ENCODE peak calls at places on chromosomes 12 and 14, in ten cellular contexts. V is lower leg skin, R is transverse colon, E is stomach, N is erythroblast, W is IMR-90, O is upper lobe of left lung, M is ovary, L is NB4, Y is A549. S is an unnamed sample.

GRCh38 chr12:110281549-110282342 is 699 bp downstream of the ATP2A2 start:
- DNase-seq in V (peak; percentile 90), R (peak; percentile 59), E (peak; percentile 63), N (peak; percentile 84), W (peak; percentile 55), O (peak; percentile 62), M (peak; percentile 49), L (peak; percentile 87), Y (peak; percentile 75), S (no peak)

GRCh38 chr12:7917392-7918267 is 18.4 kb downstream of the SLC2A3 start:
- DNase-seq in V (peak; percentile 12), R (no peak), E (no peak), N (no peak), W (no peak), O (no peak), M (no peak), L (no peak), Y (no peak), S (no peak)

GRCh38 chr12:76417116-76417515 is 68.9 kb upstream of the BBS10 start:
- DNase-seq in V (no peak), R (no peak), E (no peak), N (no peak), W (no peak), O (no peak), M (no peak), L (no peak), Y (no peak), S (no peak)

GRCh38 chr12:14849664-14850063 is 6.3 kb upstream of the ART4 start:
- DNase-seq in V (no peak), R (no peak), E (no peak), N (no peak), W (peak; percentile 36), O (no peak), M (no peak), L (no peak), Y (no peak), S (no peak)

GRCh38 chr12:57124259-57124877 is 3.9 kb upstream of the LRP1 start:
- DNase-seq in V (peak; percentile 94), R (peak; percentile 84), E (peak; percentile 80), N (peak; percentile 85), W (peak; percentile 69), O (peak; percentile 75), M (peak; percentile 77), L (peak; percentile 81), Y (peak; percentile 77), S (no peak)

GRCh38 chr12:102833687-102834435 is 83.2 kb downstream of the PAH start:
- DNase-seq in V (no peak), R (no peak), E (no peak), N (no peak), W (no peak), O (no peak), M (no peak), L (peak; percentile 27), Y (peak; percentile 21), S (no peak)

GRCh38 chr14:94388027-94388895 is at the start of gene SERPINA1:
- DNase-seq in V (peak; percentile 75), R (no peak), E (peak; percentile 71), N (no peak), W (peak; percentile 44), O (peak; percentile 86), M (no peak), L (no peak), Y (no peak), S (no peak)

GRCh38 chr12:132162508-132163031 is 18.3 kb downstream of the NOC4L start:
- DNase-seq in V (no peak), R (no peak), E (no peak), N (no peak), W (peak; percentile 77), O (no peak), M (no peak), L (peak; percentile 85), Y (no peak), S (peak; percentile 57)

GRCh38 chr14:103700753-103701490 is 14.3 kb downstream of the XRCC3 start:
- DNase-seq in V (no peak), R (peak; percentile 9), E (no peak), N (no peak), W (no peak), O (no peak), M (no peak), L (no peak), Y (no peak), S (no peak)

GRCh38 chr12:54279632-54280400 is at the start of gene CBX5:
- DNase-seq in V (peak; percentile 100), R (peak; percentile 99), E (peak; percentile 100), N (peak; percentile 100), W (peak; percentile 100), O (peak; percentile 100), M (peak; percentile 100), L (peak; percentile 99), Y (peak; percentile 100), S (peak; percentile 90)

GRCh38 chr12:46497739-46498138 is 125.2 kb upstream of the SLC38A2 start:
- DNase-seq in V (no peak), R (no peak), E (no peak), N (no peak), W (no peak), O (no peak), M (no peak), L (no peak), Y (no peak), S (no peak)

GRCh38 chr12:75289678-75290200 is 40.4 kb downstream of the CAPS2 start:
- DNase-seq in V (no peak), R (no peak), E (no peak), N (peak; percentile 9), W (peak; percentile 31), O (no peak), M (no peak), L (peak; percentile 8), Y (peak; percentile 23), S (no peak)

GRCh38 chr12:75709474-75709873 is 198.1 kb upstream of the KRR1 start:
- DNase-seq in V (no peak), R (no peak), E (no peak), N (no peak), W (no peak), O (no peak), M (peak; percentile 13), L (no peak), Y (no peak), S (no peak)

GRCh38 chr14:95348395-95349080 is 28.8 kb upstream of the CLMN start:
- DNase-seq in V (peak; percentile 23), R (no peak), E (no peak), N (no peak), W (no peak), O (peak; percentile 1), M (no peak), L (no peak), Y (no peak), S (no peak)

GRCh38 chr14:78340250-78340649 is 170.1 kb downstream of the NRXN3 start:
- DNase-seq in V (no peak), R (no peak), E (no peak), N (no peak), W (no peak), O (no peak), M (no peak), L (no peak), Y (no peak), S (no peak)

GRCh38 chr14:92386637-92387036 is 63.7 kb downstream of the SLC24A4 start:
- DNase-seq in V (no peak), R (no peak), E (no peak), N (no peak), W (no peak), O (peak; percentile 71), M (no peak), L (peak; percentile 87), Y (no peak), S (no peak)

GRCh38 chr12:29783773-29784666 is at the start of gene TMTC1:
- DNase-seq in V (peak; percentile 93), R (peak; percentile 45), E (peak; percentile 51), N (no peak), W (peak; percentile 50), O (peak; percentile 32), M (peak; percentile 83), L (no peak), Y (no peak), S (peak; percentile 50)
- TF ChIP-seq POLR2A in V (no peak), R (no peak), E (no peak), N (no peak), W (no peak), O (no peak), M (peak; percentile 66), L (no peak), Y (no peak), S (peak; percentile 42)

DNA sequence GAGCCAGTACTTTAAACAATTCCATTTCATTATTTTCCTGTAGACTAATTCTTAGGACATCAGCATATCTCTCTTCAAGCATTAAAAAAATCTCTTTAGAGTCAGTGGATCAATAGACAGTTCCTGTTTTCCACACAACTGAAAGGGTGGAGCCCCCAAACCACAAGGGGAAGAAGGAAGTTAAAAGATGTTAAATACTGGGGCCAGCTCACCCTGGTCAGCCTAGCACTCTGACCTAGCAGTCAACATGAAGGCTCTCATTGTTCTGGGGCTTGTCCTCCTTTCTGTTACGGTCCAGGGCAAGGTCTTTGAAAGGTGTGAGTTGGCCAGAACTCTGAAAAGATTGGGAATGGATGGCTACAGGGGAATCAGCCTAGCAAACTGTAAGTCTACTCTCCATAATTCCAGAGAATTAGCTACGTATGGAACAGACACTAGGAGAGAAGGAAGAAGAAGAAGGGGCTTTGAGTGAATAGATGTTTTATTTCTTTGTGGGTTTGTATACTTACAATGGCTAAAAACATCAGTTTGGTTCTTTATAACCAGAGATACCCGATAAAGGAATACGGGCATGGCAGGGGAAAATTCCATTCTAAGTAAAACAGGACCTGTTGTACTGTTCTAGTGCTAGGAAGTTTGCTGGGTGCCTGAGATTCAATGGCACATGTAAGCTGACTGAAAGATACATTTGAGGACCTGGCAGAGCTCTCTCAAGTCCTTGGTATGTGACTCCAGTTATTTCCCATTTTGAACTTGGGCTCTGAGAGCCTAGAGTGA is at the start of gene LYZ:
- DNase-seq in V (no peak), R (peak; percentile 20), E (peak; percentile 53), N (no peak), W (no peak), O (peak; percentile 52), M (no peak), L (peak; percentile 89), Y (no peak), S (no peak)
- TF ChIP-seq POLR2A in V (no peak), R (peak; percentile 30), E (no peak), N (no peak), W (no peak), O (no peak), M (no peak), L (no peak), Y (no peak), S (no peak)

GRCh38 chr14:69850086-69850735 is 29.0 kb upstream of the SMOC1 start:
- DNase-seq in V (no peak), R (no peak), E (no peak), N (no peak), W (no peak), O (no peak), M (no peak), L (no peak), Y (no peak), S (no peak)
- TF ChIP-seq POLR2A in V (no peak), R (no peak), E (no peak), N (no peak), W (no peak), O (no peak), M (no peak), L (no peak), Y (no peak), S (no peak)

DNA sequence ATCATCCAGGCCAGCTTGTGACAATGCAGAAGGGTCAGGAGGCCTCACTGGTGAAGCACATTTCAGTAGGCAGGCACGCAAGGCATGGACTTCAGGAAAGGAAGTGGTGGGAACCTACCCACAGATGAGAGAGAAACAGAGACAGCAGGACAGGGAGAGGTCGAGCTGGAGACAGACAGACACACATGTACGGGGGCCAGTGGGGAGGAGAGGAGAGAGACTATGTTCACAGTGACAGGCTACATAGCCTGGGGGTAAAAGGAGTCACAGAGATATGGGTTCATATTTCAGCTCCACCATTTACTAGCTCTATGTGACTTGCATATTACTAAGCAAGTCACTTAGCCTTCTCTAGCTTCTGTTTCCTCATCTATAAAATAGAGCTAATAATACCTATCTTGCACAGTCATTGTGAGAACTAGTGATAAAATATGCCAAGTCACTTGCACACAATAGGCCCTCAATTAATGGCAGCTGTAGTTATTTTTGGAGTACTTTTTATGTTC is 91.1 kb upstream of the FUT8 start:
- DNase-seq in V (no peak), R (no peak), E (no peak), N (no peak), W (no peak), O (no peak), M (no peak), L (peak; percentile 75), Y (peak; percentile 16), S (no peak)
- TF ChIP-seq POLR2A in V (no peak), R (no peak), E (no peak), N (no peak), W (no peak), O (no peak), M (no peak), L (no peak), Y (no peak), S (no peak)

S was measured in H54.